ENCODE peak calls at places on chromosome 3, in ten cellular contexts. E is central memory CD4-positive, alpha-beta T cell; H is 8988T; Y is adrenal gland; U is NCI-H1436; K is HFF-Myc; J is stimulated activated CD8-positive, alpha-beta memory T cell treated with anti-CD3 and anti-CD28 coated beads, Interleukin-7, amount 100 ng/mL, for 1 hour; S is heart right ventricle; M is bronchial epithelial cell; N is KBM-7. T is an unnamed sample.

GRCh38 chr3:14228611-14229470 is 50.2 kb downstream of the LSM3 start:
- DNase-seq in E (no peak), H (no peak), Y (no peak), U (no peak), K (no peak), J (no peak), S (no peak), M (no peak), N (no peak), T (no peak)

GRCh38 chr3:124837730-124838186 is 49.4 kb downstream of the ITGB5 start:
- DNase-seq in E (no peak), H (no peak), Y (peak), U (no peak), K (no peak), J (no peak), S (peak), M (peak), N (no peak), T (peak)

GRCh38 chr3:49316696-49317457 is 23.0 kb downstream of the USP4 start:
- DNase-seq in E (no peak), H (no peak), Y (no peak), U (no peak), K (no peak), J (no peak), S (peak), M (no peak), N (no peak), T (no peak)

GRCh38 chr3:177201707-177202397 is 4.6 kb upstream of the TBL1XR1 start:
- DNase-seq in E (peak), H (no peak), Y (no peak), U (no peak), K (no peak), J (peak), S (no peak), M (peak), N (peak), T (no peak)

GRCh38 chr3:2236203-2236602 is 137.5 kb downstream of the CNTN4 start:
- DNase-seq in E (no peak), H (no peak), Y (no peak), U (no peak), K (no peak), J (no peak), S (no peak), M (no peak), N (no peak), T (no peak)

GRCh38 chr3:183262979-183263378 is 9.9 kb downstream of the B3GNT5 start:
- DNase-seq in E (no peak), H (no peak), Y (no peak), U (no peak), K (no peak), J (no peak), S (no peak), M (no peak), N (no peak), T (no peak)

GRCh38 chr3:48477959-48478480 is 26.0 kb downstream of the SHISA5 start:
- DNase-seq in E (no peak), H (no peak), Y (no peak), U (no peak), K (no peak), J (no peak), S (no peak), M (no peak), N (no peak), T (no peak)

GRCh38 chr3:42094128-42094527 is 3.0 kb downstream of the TRAK1 start:
- DNase-seq in E (no peak), H (no peak), Y (no peak), U (no peak), K (no peak), J (no peak), S (no peak), M (no peak), N (no peak), T (no peak)

GRCh38 chr3:97835761-97836160 is 13.9 kb downstream of the CRYBG3 start:
- DNase-seq in E (no peak), H (no peak), Y (no peak), U (no peak), K (no peak), J (no peak), S (no peak), M (peak), N (no peak), T (no peak)

GRCh38 chr3:17478673-17479072 is 263.8 kb downstream of the TBC1D5 start:
- DNase-seq in E (no peak), H (no peak), Y (no peak), U (no peak), K (peak), J (no peak), S (no peak), M (peak), N (no peak), T (no peak)

GRCh38 chr3:138950006-138950644 is 3.1 kb downstream of the FOXL2NB start:
- DNase-seq in E (no peak), H (no peak), Y (no peak), U (no peak), K (no peak), J (no peak), S (peak), M (no peak), N (no peak), T (no peak)

GRCh38 chr3:27976933-27977332 is 254.8 kb upstream of the EOMES start:
- DNase-seq in E (no peak), H (no peak), Y (peak), U (no peak), K (no peak), J (no peak), S (no peak), M (peak), N (peak), T (no peak)

GRCh38 chr3:46660543-46661523 is 32.6 kb downstream of the ALS2CL start:
- DNase-seq in E (no peak), H (no peak), Y (no peak), U (no peak), K (no peak), J (no peak), S (peak), M (peak), N (no peak), T (peak)

GRCh38 chr3:129827765-129828164 is 65.7 kb downstream of the TMCC1 start:
- DNase-seq in E (peak), H (no peak), Y (no peak), U (no peak), K (no peak), J (no peak), S (no peak), M (no peak), N (peak), T (no peak)

GRCh38 chr3:71183544-71183943 is 400.0 kb downstream of the FOXP1 start:
- DNase-seq in E (no peak), H (no peak), Y (no peak), U (no peak), K (no peak), J (no peak), S (no peak), M (no peak), N (no peak), T (no peak)

GRCh38 chr3:72418149-72418686 is 430.0 kb downstream of the SHQ1 start:
- DNase-seq in E (no peak), H (no peak), Y (no peak), U (no peak), K (no peak), J (no peak), S (no peak), M (peak), N (no peak), T (no peak)

GRCh38 chr3:196979545-196979944 is 10.9 kb upstream of the PIGZ start:
- DNase-seq in E (no peak), H (no peak), Y (peak), U (no peak), K (no peak), J (no peak), S (no peak), M (no peak), N (no peak), T (no peak)

GRCh38 chr3:55720614-55721013 is 233.5 kb upstream of the WNT5A start:
- DNase-seq in E (no peak), H (no peak), Y (no peak), U (no peak), K (no peak), J (no peak), S (no peak), M (peak), N (no peak), T (no peak)

GRCh38 chr3:97821413-97821809 is 400 bp upstream of the CRYBG3 start:
- DNase-seq in E (no peak), H (no peak), Y (peak), U (no peak), K (no peak), J (peak), S (peak), M (peak), N (no peak), T (peak)

GRCh38 chr3:116065496-116065895 is 379.8 kb downstream of the LSAMP start:
- DNase-seq in E (no peak), H (no peak), Y (no peak), U (no peak), K (no peak), J (no peak), S (no peak), M (no peak), N (no peak), T (no peak)

GRCh38 chr3:132443421-132443820 is 26.1 kb downstream of the DNAJC13 start:
- DNase-seq in E (no peak), H (no peak), Y (no peak), U (no peak), K (no peak), J (no peak), S (no peak), M (no peak), N (no peak), T (no peak)

GRCh38 chr3:38564631-38565338 is 68.6 kb downstream of the EXOG start:
- DNase-seq in E (no peak), H (no peak), Y (peak), U (no peak), K (no peak), J (no peak), S (no peak), M (no peak), N (no peak), T (no peak)

GRCh38 chr3:72347819-72348319 is 500.4 kb downstream of the SHQ1 start:
- DNase-seq in E (peak), H (no peak), Y (peak), U (no peak), K (no peak), J (no peak), S (peak), M (peak), N (peak), T (peak)

GRCh38 chr3:107629556-107629955 is 106.8 kb downstream of the BBX start:
- DNase-seq in E (no peak), H (no peak), Y (no peak), U (no peak), K (no peak), J (no peak), S (no peak), M (no peak), N (no peak), T (no peak)

GRCh38 chr3:36193448-36193847 is 186.9 kb upstream of the STAC start:
- DNase-seq in E (no peak), H (no peak), Y (no peak), U (no peak), K (no peak), J (no peak), S (no peak), M (peak), N (peak), T (no peak)

GRCh38 chr3:65915477-65915876 is 123.2 kb downstream of the MAGI1 start:
- DNase-seq in E (no peak), H (no peak), Y (no peak), U (no peak), K (no peak), J (no peak), S (no peak), M (no peak), N (no peak), T (no peak)

GRCh38 chr3:171384101-171384891 is 75.9 kb downstream of the TNIK start:
- DNase-seq in E (no peak), H (no peak), Y (no peak), U (no peak), K (no peak), J (no peak), S (no peak), M (no peak), N (no peak), T (no peak)

GRCh38 chr3:37290551-37290950 is 116.2 kb upstream of the LRRFIP2 start:
- DNase-seq in E (no peak), H (no peak), Y (no peak), U (no peak), K (no peak), J (no peak), S (no peak), M (peak), N (no peak), T (no peak)

GRCh38 chr3:55491296-55491816 is 4.2 kb upstream of the WNT5A start:
- DNase-seq in E (no peak), H (no peak), Y (peak), U (no peak), K (no peak), J (no peak), S (no peak), M (peak), N (no peak), T (no peak)

GRCh38 chr3:124526601-124527000 is 203.7 kb upstream of the UMPS start:
- DNase-seq in E (no peak), H (no peak), Y (no peak), U (no peak), K (no peak), J (no peak), S (no peak), M (no peak), N (no peak), T (no peak)

GRCh38 chr3:76177650-76178049 is 392.3 kb upstream of the ZNF717 start:
- DNase-seq in E (no peak), H (no peak), Y (no peak), U (no peak), K (no peak), J (no peak), S (no peak), M (no peak), N (no peak), T (no peak)

GRCh38 chr3:113696658-113697191 is 283 bp upstream of the USF3 start:
- DNase-seq in E (peak), H (peak), Y (peak), U (peak), K (peak), J (peak), S (peak), M (peak), N (peak), T (peak)

GRCh38 chr3:19074257-19074938 is 73.9 kb upstream of the KCNH8 start:
- DNase-seq in E (no peak), H (no peak), Y (no peak), U (no peak), K (no peak), J (no peak), S (no peak), M (peak), N (peak), T (no peak)

GRCh38 chr3:123290107-123290930 is 88.6 kb downstream of the SEC22A start:
- DNase-seq in E (no peak), H (no peak), Y (peak), U (no peak), K (no peak), J (no peak), S (no peak), M (no peak), N (no peak), T (no peak)

GRCh38 chr3:4413467-4413866 is 53.6 kb downstream of the SUMF1 start:
- DNase-seq in E (no peak), H (no peak), Y (no peak), U (no peak), K (no peak), J (no peak), S (no peak), M (peak), N (no peak), T (no peak)

GRCh38 chr3:27165348-27165747 is 203.8 kb downstream of the NEK10 start:
- DNase-seq in E (no peak), H (no peak), Y (no peak), U (no peak), K (peak), J (no peak), S (no peak), M (no peak), N (no peak), T (no peak)

T was measured in Right ventricle myocardium superior.